ENCODE peak calls at places on chromosomes 7 and 10, in five cellular contexts. A is HT-29; V is fibroblast of pulmonary artery; J is activated T-cell treated with anti-CD3 and anti-CD28 coated beads, Interleukin-2, amount 50 U/mL, for 4 hours; E is AG08396. X is an unnamed sample.

GRCh38 chr10:110208614-110209398 is 1.4 kb downstream of the MXI1 start:
- DNase-seq in V (peak; percentile 45), J (peak; percentile 27), A (peak; percentile 59), E (peak; percentile 64), X (no peak)

GRCh38 chr10:69479241-69479730 is 28.0 kb downstream of the TSPAN15 start:
- DNase-seq in J (no peak), E (no peak), A (no peak), V (no peak), X (no peak)

GRCh38 chr7:102208826-102209225 is 77.8 kb upstream of the SH2B2 start:
- DNase-seq in A (peak; percentile 6), E (no peak), J (no peak), V (no peak), X (no peak)

GRCh38 chr10:122515588-122516231 is 44.8 kb upstream of the DMBT1 start:
- DNase-seq in V (peak; percentile 59), E (no peak), A (no peak), J (peak; percentile 48), X (no peak)

GRCh38 chr7:29109815-29110385 is 36.4 kb downstream of the CPVL start:
- DNase-seq in J (no peak), V (no peak), E (no peak), A (no peak), X (no peak)

GRCh38 chr7:116653204-116653603 is 18.8 kb upstream of the MET start:
- DNase-seq in J (no peak), A (peak; percentile 60), E (peak; percentile 71), V (peak; percentile 57), X (peak; percentile 63)

GRCh38 chr10:72084094-72084459 is 4.3 kb downstream of the SPOCK2 start:
- DNase-seq in A (no peak), E (no peak), J (peak; percentile 53), V (no peak), X (no peak)

GRCh38 chr10:62352356-62352963 is 21.7 kb upstream of the ZNF365 start:
- DNase-seq in J (no peak), E (no peak), A (no peak), V (peak; percentile 5), X (peak; percentile 59)

GRCh38 chr10:43039629-43040481 is 37.0 kb upstream of the RET start:
- DNase-seq in V (no peak), A (no peak), E (no peak), J (no peak), X (no peak)

GRCh38 chr7:41752615-41753014 is 49.7 kb upstream of the INHBA start:
- DNase-seq in J (no peak), E (no peak), V (no peak), A (no peak), X (no peak)

GRCh38 chr10:78336402-78336791 is 302.7 kb downstream of the RPS24 start:
- DNase-seq in E (peak; percentile 86), A (no peak), V (peak; percentile 67), J (no peak), X (peak; percentile 73)

GRCh38 chr10:131843881-131844284 is 56.9 kb upstream of the PPP2R2D start:
- DNase-seq in A (no peak), E (no peak), V (no peak), J (no peak), X (no peak)

GRCh38 chr10:78952686-78953085 is 116.1 kb upstream of the ZMIZ1 start:
- DNase-seq in V (peak; percentile 49), E (peak; percentile 69), A (no peak), J (no peak), X (no peak)

GRCh38 chr10:125629758-125630376 is 53.1 kb downstream of the TEX36 start:
- DNase-seq in E (peak; percentile 14), V (peak; percentile 56), J (no peak), A (peak; percentile 51), X (peak; percentile 39)

GRCh38 chr7:95199779-95200558 is 124.4 kb downstream of the PON1 start:
- DNase-seq in J (no peak), E (peak; percentile 39), A (peak; percentile 75), V (peak; percentile 79), X (peak; percentile 47)

GRCh38 chr10:49128854-49129253 is 5.0 kb downstream of the FAM170B start:
- DNase-seq in A (no peak), J (no peak), V (no peak), E (no peak), X (no peak)

GRCh38 chr7:153224890-153225289 is 465.3 kb downstream of the ACTR3B start:
- DNase-seq in E (no peak), J (no peak), A (no peak), V (no peak), X (no peak)

GRCh38 chr7:2237109-2237602 is 4.4 kb upstream of the MAD1L1 start:
- DNase-seq in J (no peak), E (no peak), A (no peak), V (no peak), X (no peak)

GRCh38 chr7:41415473-41416207 is 287.2 kb downstream of the INHBA start:
- DNase-seq in E (no peak), J (no peak), A (no peak), V (no peak), X (no peak)

GRCh38 chr10:88194041-88194887 is 330.8 kb downstream of the PTEN start:
- DNase-seq in V (no peak), A (peak; percentile 10), E (no peak), J (peak; percentile 20), X (no peak)

GRCh38 chr7:100122067-100122466 is 2.6 kb downstream of the CNPY4 start:
- DNase-seq in V (no peak), A (no peak), J (no peak), E (no peak), X (no peak)

GRCh38 chr7:126685018-126685573 is 567.6 kb downstream of the GRM8 start:
- DNase-seq in V (no peak), J (no peak), E (no peak), A (no peak), X (no peak)

GRCh38 chr7:27189560-27190283 is 4.7 kb upstream of the HOXA11 start:
- DNase-seq in E (no peak), V (no peak), A (peak; percentile 76), J (no peak), X (no peak)

GRCh38 chr10:120077707-120078492 is 185.4 kb downstream of the SEC23IP start:
- DNase-seq in J (no peak), E (no peak), A (no peak), V (no peak), X (no peak)

GRCh38 chr7:33773053-33773452 is 132.3 kb upstream of the BMPER start:
- DNase-seq in A (no peak), E (no peak), V (peak; percentile 70), J (no peak), X (peak; percentile 50)

GRCh38 chr7:47392241-47392759 is 189.6 kb downstream of the TNS3 start:
- DNase-seq in J (no peak), A (no peak), V (peak; percentile 88), E (peak; percentile 89), X (peak; percentile 14)

GRCh38 chr7:2150445-2150815 is 82.3 kb downstream of the MAD1L1 start:
- DNase-seq in E (no peak), J (no peak), V (no peak), A (no peak), X (no peak)

GRCh38 chr7:55545496-55545895 is 26.8 kb downstream of the VOPP1 start:
- DNase-seq in V (peak; percentile 33), A (no peak), J (no peak), E (peak; percentile 57), X (peak; percentile 45)

X was measured in brain microvascular endothelial cell.